ENCODE peak calls at places on chromosomes 7 and 10, in five cellular contexts. R is H9, H is trophoblast cell, X is mesenchymal stem cell, C is H1. N is an unnamed sample.

GRCh38 chr7:3259711-3260424 is 41.2 kb upstream of the SDK1 start:
- DNase-seq in X (peak), R (no peak), H (peak), C (no peak), N (no peak)

GRCh38 chr7:45971661-45972175 is 50.6 kb upstream of the IGFBP3 start:
- DNase-seq in R (no peak), X (no peak), H (no peak), C (no peak), N (no peak)

GRCh38 chr7:149685455-149685854 is 87.9 kb downstream of the ZNF467 start:
- DNase-seq in C (no peak), R (no peak), X (no peak), H (no peak), N (no peak)

GRCh38 chr10:128069351-128070051 is 56.7 kb downstream of the MKI67 start:
- DNase-seq in H (peak), X (peak), R (peak), C (peak), N (peak)

GRCh38 chr10:92816106-92816505 is 32.2 kb upstream of the EXOC6 start:
- DNase-seq in R (no peak), C (no peak), X (peak), H (peak), N (no peak)

GRCh38 chr7:54837761-54838539 is 78.9 kb upstream of the SEC61G start:
- DNase-seq in C (no peak), H (no peak), R (no peak), X (no peak), N (no peak)

GRCh38 chr10:122230222-122230621 is 40.9 kb upstream of the BTBD16 start:
- DNase-seq in R (no peak), X (no peak), H (no peak), C (no peak), N (no peak)

GRCh38 chr10:78973901-78974408 is 94.8 kb upstream of the ZMIZ1 start:
- DNase-seq in X (no peak), R (peak), C (peak), H (peak), N (peak)

GRCh38 chr10:102435529-102436233 is 3.3 kb upstream of the CUEDC2 start:
- DNase-seq in H (no peak), R (peak), C (no peak), X (no peak), N (no peak)

GRCh38 chr7:66929170-66929569 is 8.1 kb downstream of the TMEM248 start:
- DNase-seq in X (no peak), H (no peak), C (no peak), R (no peak), N (no peak)

GRCh38 chr7:22663319-22663718 is 63.7 kb upstream of the IL6 start:
- DNase-seq in C (no peak), R (no peak), X (peak), H (peak), N (no peak)

GRCh38 chr10:32786968-32787367 is 171.1 kb downstream of the ITGB1 start:
- DNase-seq in R (no peak), C (no peak), X (no peak), H (no peak), N (no peak)
- H2BK12ac ChIP-seq in R (no peak), C (no peak), X (no peak), H (no peak), N (no peak)

GRCh38 chr7:134432296-134433152 is 26.4 kb downstream of the AKR1B1 start:
- DNase-seq in C (peak), H (peak), X (peak), R (peak), N (peak)
- H2BK5ac ChIP-seq in C (no peak), H (no peak), X (no peak), R (no peak), N (no peak)

GRCh38 chr10:3178070-3178469 is 5.5 kb upstream of the PITRM1 start:
- DNase-seq in R (no peak), X (no peak), C (no peak), H (no peak), N (no peak)
- H2BK12ac ChIP-seq in R (no peak), X (no peak), C (no peak), H (no peak), N (no peak)

GRCh38 chr10:124124769-124125161 is 31.4 kb upstream of the CHST15 start:
- DNase-seq in R (no peak), X (no peak), H (no peak), C (no peak), N (no peak)
- H2BK5ac ChIP-seq in R (no peak), X (no peak), H (no peak), C (no peak), N (no peak)

DNA sequence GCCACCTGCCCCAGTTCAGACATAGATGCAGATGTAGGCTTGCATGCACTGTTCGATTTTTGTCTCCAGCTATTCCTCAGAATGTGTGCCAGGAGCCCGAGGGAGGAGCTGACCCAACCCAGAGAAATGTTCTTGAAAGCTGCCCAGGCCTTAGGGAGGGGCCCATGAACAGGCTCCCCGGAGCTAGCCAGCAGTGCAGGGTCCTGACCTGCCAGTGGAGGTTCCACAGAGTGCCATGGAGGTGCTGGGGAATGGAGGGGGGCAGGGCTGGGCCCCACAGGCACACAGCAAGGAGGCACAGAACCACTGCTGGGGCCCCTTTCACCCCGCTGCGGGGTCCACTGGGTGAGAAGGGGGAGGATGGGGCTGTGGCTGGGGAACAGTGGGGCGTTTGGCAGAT is 29.6 kb upstream of the SFRP5 start:
- DNase-seq in H (no peak), R (no peak), X (no peak), C (no peak), N (no peak)
- H2BK12ac ChIP-seq in H (no peak), R (no peak), X (no peak), C (no peak), N (no peak)

GRCh38 chr10:36173364-36173763 is 531.3 kb upstream of the FZD8 start:
- DNase-seq in H (no peak), X (no peak), C (no peak), R (no peak), N (no peak)

GRCh38 chr10:36171546-36171945 is 529.5 kb upstream of the FZD8 start:
- DNase-seq in X (peak), R (no peak), H (no peak), C (no peak), N (no peak)

GRCh38 chr10:36170943-36171501 is 528.9 kb upstream of the FZD8 start:
- DNase-seq in R (no peak), X (no peak), H (peak), C (no peak), N (no peak)

GRCh38 chr10:36172574-36172973 is 530.5 kb upstream of the FZD8 start:
- DNase-seq in C (no peak), H (no peak), R (no peak), X (peak), N (no peak)

DNA sequence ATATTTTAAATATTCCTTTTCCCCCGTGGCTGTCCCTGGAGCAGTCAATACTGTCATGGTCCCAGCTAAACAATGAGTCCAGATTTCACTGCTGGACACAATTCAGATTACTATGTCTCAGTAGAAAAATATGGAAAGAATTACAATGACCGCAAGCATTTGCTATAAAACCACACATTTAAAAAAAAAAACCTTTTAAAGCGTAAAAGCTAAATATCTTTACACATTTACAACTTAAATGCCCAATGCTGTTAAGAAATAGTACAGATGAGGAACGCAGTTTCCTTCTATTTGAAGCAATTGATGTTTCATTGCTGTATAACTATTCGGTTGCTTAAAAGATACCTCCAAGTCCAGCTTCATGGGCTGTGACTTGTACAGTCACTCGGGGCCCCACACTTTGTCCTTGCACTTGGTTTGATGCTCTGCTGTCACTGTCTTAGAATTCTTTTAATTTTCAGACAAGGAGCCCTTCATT is 530.0 kb upstream of the FZD8 start:
- DNase-seq in C (no peak), X (peak), H (no peak), R (no peak), N (no peak)
- H2BK5ac ChIP-seq in C (no peak), X (peak), H (peak), R (no peak), N (no peak)

GRCh38 chr10:76621886-76622620 is 1015.6 kb downstream of the KCNMA1 start:
- DNase-seq in C (no peak), H (no peak), X (no peak), R (no peak), N (no peak)
- H2BK12ac ChIP-seq in C (no peak), H (no peak), X (no peak), R (no peak), N (no peak)

N was measured in neuronal stem cell.